ENCODE peak calls at places on chromosomes 12 and 14, in five cellular contexts. D, Z, M, W and C are unnamed samples.

GRCh38 chr14:35416108-35416750 is 11.7 kb upstream of the NFKBIA start:
- DNase-seq in W (peak), D (no peak), Z (no peak), M (no peak), C (no peak)

GRCh38 chr14:74739293-74740030 is 23.7 kb upstream of the YLPM1 start:
- DNase-seq in Z (peak), M (no peak), W (no peak), D (no peak), C (no peak)

GRCh38 chr12:53989227-53990113 is 4.5 kb downstream of the HOXC10 start:
- DNase-seq in D (no peak), M (peak), Z (peak), W (peak), C (no peak)

GRCh38 chr12:107340920-107341319 is 247.6 kb upstream of the CRY1 start:
- DNase-seq in M (no peak), Z (no peak), W (no peak), D (no peak), C (no peak)

GRCh38 chr12:30515351-30515750 is 180.3 kb downstream of the IPO8 start:
- DNase-seq in W (no peak), Z (no peak), D (peak), M (no peak), C (no peak)

GRCh38 chr12:52434760-52435530 is 774 bp upstream of the KRT75 start:
- DNase-seq in D (no peak), Z (peak), M (no peak), W (no peak), C (no peak)

GRCh38 chr14:90675399-90675798 is 140.8 kb downstream of the TTC7B start:
- DNase-seq in D (peak), Z (peak), W (no peak), M (no peak), C (no peak)

GRCh38 chr12:71551529-71551928 is 111.9 kb downstream of the LGR5 start:
- DNase-seq in W (no peak), M (no peak), D (peak), Z (peak), C (peak)

GRCh38 chr12:50659260-50659659 is 104.6 kb upstream of the ATF1 start:
- DNase-seq in D (no peak), W (no peak), Z (no peak), M (no peak), C (no peak)

GRCh38 chr12:68367903-68368302 is 35.7 kb upstream of the MDM1 start:
- DNase-seq in Z (no peak), M (no peak), W (no peak), D (no peak), C (no peak)

GRCh38 chr12:85424581-85425348 is 144.7 kb downstream of the ALX1 start:
- DNase-seq in W (peak), Z (peak), D (peak), M (no peak), C (no peak)

GRCh38 chr12:118059645-118060275 is 1.2 kb downstream of the WSB2 start:
- DNase-seq in D (no peak), W (no peak), M (no peak), Z (peak), C (no peak)

GRCh38 chr12:22477894-22478287 is 66.5 kb downstream of the C2CD5 start:
- DNase-seq in D (no peak), M (no peak), W (no peak), Z (no peak), C (no peak)

GRCh38 chr12:119684730-119685129 is 16.8 kb downstream of the PRKAB1 start:
- DNase-seq in M (no peak), Z (no peak), W (no peak), D (no peak), C (no peak)

GRCh38 chr12:6494351-6494743 is 445 bp downstream of the NCAPD2 start:
- DNase-seq in W (no peak), Z (no peak), D (peak), M (no peak), C (no peak)

GRCh38 chr14:36517242-36518030 is 2.6 kb downstream of the NKX2-1 start:
- DNase-seq in W (no peak), D (peak), Z (no peak), M (no peak), C (no peak)

GRCh38 chr12:54591001-54591591 is 2.6 kb upstream of the PPP1R1A start:
- DNase-seq in M (no peak), W (no peak), Z (peak), D (no peak), C (no peak)

GRCh38 chr14:22822619-22823551 is 6.8 kb upstream of the MRPL52 start:
- DNase-seq in M (peak), W (no peak), D (peak), Z (peak), C (peak)

GRCh38 chr14:74505831-74506230 is 12.3 kb downstream of the ISCA2 start:
- DNase-seq in D (no peak), Z (no peak), M (no peak), W (no peak), C (no peak)

GRCh38 chr12:101566318-101566717 is 28.5 kb upstream of the MYBPC1 start:
- DNase-seq in Z (no peak), W (no peak), M (no peak), D (no peak), C (no peak)

GRCh38 chr12:75908961-75909699 is 122.4 kb downstream of the PHLDA1 start:
- DNase-seq in D (peak), Z (peak), M (no peak), W (no peak), C (no peak)

GRCh38 chr12:107990325-107990724 is 138.8 kb upstream of the WSCD2 start:
- DNase-seq in D (peak), Z (no peak), W (no peak), M (peak), C (peak)

GRCh38 chr12:130016194-130016593 is 112.4 kb upstream of the TMEM132D start:
- DNase-seq in W (no peak), D (no peak), Z (no peak), M (no peak), C (no peak)

GRCh38 chr12:11706509-11707331 is 57.2 kb downstream of the ETV6 start:
- DNase-seq in Z (peak), D (no peak), W (no peak), M (no peak), C (no peak)

GRCh38 chr12:118979763-118980406 is 1.5 kb upstream of the SRRM4 start:
- DNase-seq in W (no peak), M (peak), Z (peak), D (peak), C (peak)

GRCh38 chr14:64410084-64410774 is 22.1 kb downstream of the MTHFD1 start:
- DNase-seq in W (no peak), D (no peak), Z (peak), M (no peak), C (no peak)

GRCh38 chr14:61812347-61813100 is 50.3 kb downstream of the SNAPC1 start:
- DNase-seq in Z (no peak), W (no peak), M (no peak), D (peak), C (no peak)

GRCh38 chr12:75884465-75884985 is 147.1 kb downstream of the PHLDA1 start:
- DNase-seq in M (no peak), Z (no peak), D (no peak), W (no peak), C (no peak)

DNA sequence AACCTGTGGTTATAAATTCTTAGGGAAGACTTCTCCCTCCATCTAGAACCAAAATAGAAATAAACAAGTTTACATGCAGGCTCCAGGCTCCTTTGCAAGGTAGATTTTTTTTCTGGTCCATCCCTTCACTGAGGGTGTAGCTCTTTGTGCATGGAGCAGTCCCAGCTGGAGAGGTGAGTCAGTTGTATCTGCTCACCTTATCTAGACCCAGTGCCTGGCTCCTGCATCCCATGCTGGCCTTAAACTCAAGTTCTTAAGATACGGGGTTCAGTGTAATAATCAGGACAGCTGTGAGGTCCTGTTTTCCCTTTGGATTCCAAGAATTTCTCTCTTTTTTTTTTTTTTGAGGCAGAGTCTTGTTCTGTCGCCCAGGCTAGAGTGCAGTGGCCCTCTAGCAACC is 14.8 kb downstream of the ATP6V0A2 start:
- DNase-seq in M (no peak), Z (no peak), W (no peak), D (no peak), C (no peak)
- TF ChIP-seq RCOR1 in M (no peak), Z (no peak), W (no peak), D (no peak), C (no peak)

GRCh38 chr12:116539905-116540482 is 19.2 kb upstream of the MAP1LC3B2 start:
- DNase-seq in Z (peak), W (no peak), D (peak), M (no peak), C (no peak)
- TF ChIP-seq RCOR1 in Z (no peak), W (no peak), D (peak), M (no peak), C (no peak)

GRCh38 chr14:52080171-52080800 is 11.4 kb upstream of the NID2 start:
- DNase-seq in M (no peak), W (no peak), Z (peak), D (no peak), C (no peak)
- TF ChIP-seq RCOR1 in M (no peak), W (no peak), Z (no peak), D (no peak), C (no peak)

GRCh38 chr12:122167328-122167925 is 6.6 kb downstream of the IL31 start:
- DNase-seq in Z (no peak), D (no peak), M (no peak), W (no peak), C (no peak)

GRCh38 chr12:122168492-122168891 is 5.5 kb downstream of the IL31 start:
- DNase-seq in M (no peak), W (no peak), Z (no peak), D (no peak), C (no peak)

GRCh38 chr12:122162976-122163375 is 11.0 kb downstream of the IL31 start:
- DNase-seq in W (no peak), M (no peak), Z (no peak), D (no peak), C (no peak)

GRCh38 chr12:122171399-122171798 is 2.6 kb downstream of the IL31 start:
- DNase-seq in W (no peak), Z (no peak), D (no peak), M (no peak), C (no peak)

GRCh38 chr12:122166422-122167327 is 7.3 kb downstream of the IL31 start:
- DNase-seq in M (no peak), Z (no peak), W (peak), D (no peak), C (peak)
- TF ChIP-seq RCOR1 in M (no peak), Z (no peak), W (no peak), D (no peak), C (no peak)

DNA sequence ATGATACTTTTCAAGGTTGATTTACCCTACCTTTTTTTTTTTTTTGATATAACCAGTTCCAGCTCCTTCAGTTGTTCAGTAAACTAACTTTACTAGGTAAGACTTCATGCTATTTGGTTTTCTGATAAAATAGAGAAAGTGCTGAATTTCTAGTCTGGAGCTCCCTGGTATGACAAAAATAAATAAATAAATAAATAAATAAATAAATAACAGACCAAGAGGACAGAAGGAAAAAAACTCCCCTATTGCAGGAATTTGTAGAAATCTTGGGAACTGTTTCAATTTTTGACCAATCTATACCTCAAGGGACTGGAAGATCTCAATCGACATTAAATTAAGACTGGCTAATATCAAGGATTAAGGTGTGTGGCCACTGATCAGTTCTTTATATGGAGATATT is 230.7 kb upstream of the PDZRN4 start:
- DNase-seq in Z (no peak), M (no peak), D (no peak), W (no peak), C (no peak)
- TF ChIP-seq RCOR1 in Z (no peak), M (no peak), D (no peak), W (no peak), C (no peak)

GRCh38 chr12:38884666-38885065 is 20.7 kb downstream of the CPNE8 start:
- DNase-seq in D (no peak), Z (no peak), M (no peak), W (no peak), C (no peak)

GRCh38 chr12:38887770-38888169 is 17.6 kb downstream of the CPNE8 start:
- DNase-seq in M (no peak), W (no peak), D (no peak), Z (no peak), C (no peak)

GRCh38 chr12:38886931-38887330 is 18.5 kb downstream of the CPNE8 start:
- DNase-seq in Z (no peak), M (no peak), W (no peak), D (no peak), C (no peak)

GRCh38 chr12:38883629-38884134 is 21.7 kb downstream of the CPNE8 start:
- DNase-seq in Z (no peak), M (no peak), W (no peak), D (no peak), C (no peak)

DNA sequence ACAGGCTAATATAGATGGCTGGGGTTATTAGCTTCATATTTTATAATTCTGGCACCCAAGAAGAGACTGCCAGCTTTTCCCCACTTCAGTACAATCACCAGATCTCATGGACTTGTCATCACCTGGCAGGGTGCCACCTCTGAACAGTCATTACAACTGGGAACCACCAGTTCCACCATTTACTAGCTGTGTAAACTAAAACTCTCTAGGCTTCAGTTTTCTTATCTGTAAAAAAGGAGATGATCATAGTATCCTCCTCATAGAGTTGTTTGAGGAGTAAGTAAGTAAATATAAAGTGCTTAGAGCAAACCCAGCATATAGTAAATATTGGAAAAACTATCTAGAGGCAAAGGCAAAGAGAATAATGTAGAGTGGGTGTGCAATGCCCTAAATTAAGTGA is 19.3 kb downstream of the CPNE8 start:
- DNase-seq in W (no peak), Z (no peak), D (no peak), M (no peak), C (no peak)
- TF ChIP-seq RCOR1 in W (no peak), Z (no peak), D (no peak), M (no peak), C (no peak)

DNA sequence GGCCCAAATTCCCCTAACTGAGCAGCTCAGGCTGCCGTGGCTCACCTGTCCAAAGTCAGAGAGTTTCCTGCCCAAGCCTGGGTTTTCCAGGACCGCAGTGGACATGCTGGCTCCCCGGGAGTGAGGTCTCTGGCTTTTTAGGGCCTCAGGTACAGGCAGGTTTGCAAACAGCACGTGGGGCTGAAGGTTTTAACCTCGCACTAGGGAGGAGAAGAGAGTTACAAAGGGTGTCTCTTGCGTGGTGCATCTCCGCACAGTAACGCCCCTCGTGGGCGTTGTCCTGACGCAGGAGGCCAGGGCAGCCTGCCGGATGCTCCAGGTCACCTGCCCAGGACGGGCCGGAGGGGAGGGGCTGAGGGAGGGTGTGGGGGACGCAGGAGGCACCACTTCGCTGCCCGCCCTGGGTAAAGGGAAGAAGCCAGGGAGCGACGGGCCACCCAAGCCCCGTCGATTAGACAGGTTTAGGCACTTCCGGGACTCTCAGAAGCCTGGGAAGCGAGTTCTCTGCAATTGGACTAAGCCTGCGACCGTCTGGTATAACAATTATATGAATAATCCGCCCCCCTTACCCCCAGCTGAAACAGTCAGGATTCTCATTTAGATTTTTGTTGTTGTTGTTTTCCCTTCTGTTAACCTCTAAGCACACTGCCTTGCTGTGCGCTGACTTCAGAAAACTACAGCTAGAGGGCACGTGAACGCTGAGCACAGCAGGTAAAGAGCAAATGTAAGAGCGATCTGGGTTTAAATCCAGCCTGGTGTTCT is at the start of gene PAH:
- DNase-seq in M (no peak), Z (no peak), D (peak), W (no peak), C (peak)
- TF ChIP-seq RCOR1 in M (no peak), Z (no peak), D (no peak), W (no peak), C (no peak)

GRCh38 chr14:55898938-55899337 is 219.3 kb upstream of the PELI2 start:
- DNase-seq in D (no peak), W (no peak), Z (no peak), M (no peak), C (no peak)
- TF ChIP-seq RCOR1 in D (no peak), W (no peak), Z (no peak), M (no peak), C (no peak)